ENCODE peak calls at places on chromosome 15, in seven cellular contexts. P is frontal cortex, E is amygdala, B is H54, I is MM.1S, A is NCI-H2029, L is HS-5. H is an unnamed sample.

GRCh38 chr15:89179966-89180875 is 41.2 kb downstream of the RLBP1 start:
- DNase-seq in E (no peak), L (no peak), A (no peak), P (no peak), I (no peak), B (no peak), H (no peak)

GRCh38 chr15:25415217-25415616 is 23.6 kb downstream of the UBE3A start:
- DNase-seq in A (no peak), B (no peak), E (no peak), L (no peak), P (no peak), I (no peak), H (no peak)

GRCh38 chr15:85149460-85150129 is 167.9 kb downstream of the PDE8A start:
- DNase-seq in L (no peak), B (no peak), E (no peak), I (no peak), P (no peak), A (no peak), H (no peak)

GRCh38 chr15:41512512-41513281 is 930 bp downstream of the LTK start:
- DNase-seq in L (no peak), A (no peak), P (no peak), E (no peak), B (no peak), I (no peak), H (no peak)

GRCh38 chr15:66923438-66923881 is 141.9 kb upstream of the SMAD3 start:
- DNase-seq in L (no peak), E (no peak), I (no peak), A (no peak), B (peak), P (no peak), H (no peak)

GRCh38 chr15:38994310-38994709 is 429.7 kb upstream of the RASGRP1 start:
- DNase-seq in B (no peak), P (no peak), L (no peak), I (no peak), A (no peak), E (no peak), H (no peak)

GRCh38 chr15:90142216-90143175 is 40.2 kb upstream of the IDH2 start:
- DNase-seq in E (no peak), A (no peak), P (no peak), L (no peak), I (no peak), B (no peak), H (no peak)

GRCh38 chr15:31977812-31978662 is 52.3 kb upstream of the CHRNA7 start:
- DNase-seq in E (peak), I (peak), A (no peak), L (no peak), B (peak), P (peak), H (no peak)

GRCh38 chr15:87155771-87156170 is 1076.1 kb downstream of the AGBL1 start:
- DNase-seq in A (no peak), B (no peak), P (no peak), L (no peak), E (no peak), I (no peak), H (no peak)

GRCh38 chr15:40746916-40747418 is 8.1 kb downstream of the RMDN3 start:
- DNase-seq in A (no peak), L (no peak), B (no peak), E (no peak), I (no peak), P (no peak), H (no peak)

GRCh38 chr15:89387140-89387903 is 52.7 kb upstream of the POLG start:
- DNase-seq in E (no peak), L (no peak), P (no peak), A (no peak), I (no peak), B (no peak), H (no peak)

GRCh38 chr15:42772901-42773300 is 36.0 kb upstream of the CDAN1 start:
- DNase-seq in I (no peak), E (no peak), B (no peak), L (no peak), A (no peak), P (no peak), H (no peak)

GRCh38 chr15:25846377-25846776 is 16.8 kb downstream of the ATP10A start:
- DNase-seq in P (no peak), E (no peak), B (no peak), L (no peak), A (no peak), I (no peak), H (no peak)

GRCh38 chr15:74569731-74570070 is 28.7 kb downstream of the ARID3B start:
- DNase-seq in B (no peak), L (no peak), A (no peak), I (no peak), P (no peak), E (no peak), H (no peak)

GRCh38 chr15:33670567-33670966 is 297.7 kb upstream of the CHRM5 start:
- DNase-seq in A (no peak), P (no peak), L (no peak), I (no peak), B (no peak), E (no peak), H (no peak)

GRCh38 chr15:52790166-52790708 is at the start of gene ONECUT1:
- DNase-seq in A (no peak), P (peak), B (peak), E (peak), L (no peak), I (peak), H (no peak)

GRCh38 chr15:66481107-66481856 is 16.3 kb downstream of the SNAPC5 start:
- DNase-seq in B (no peak), A (no peak), E (no peak), I (no peak), P (no peak), L (no peak), H (no peak)

GRCh38 chr15:88574646-88575045 is 28.2 kb upstream of the DET1 start:
- DNase-seq in L (no peak), B (no peak), A (no peak), P (no peak), I (no peak), E (no peak), H (no peak)

GRCh38 chr15:52005748-52006701 is 13.0 kb upstream of the MAPK6 start:
- DNase-seq in E (no peak), P (no peak), B (no peak), A (no peak), I (peak), L (no peak), H (no peak)

GRCh38 chr15:78909791-78910228 is 35.0 kb downstream of the CTSH start:
- DNase-seq in P (peak), L (no peak), E (no peak), A (no peak), B (no peak), I (peak), H (no peak)

GRCh38 chr15:69556344-69556743 is 103.7 kb downstream of the RPLP1 start:
- DNase-seq in A (no peak), L (no peak), P (no peak), B (no peak), I (no peak), E (no peak), H (no peak)

GRCh38 chr15:68279779-68280745 is 2.5 kb downstream of the FEM1B start:
- DNase-seq in A (no peak), B (no peak), P (no peak), L (no peak), E (no peak), I (no peak), H (no peak)

GRCh38 chr15:64247906-64248541 is 85.2 kb upstream of the PPIB start:
- DNase-seq in B (peak), L (peak), A (peak), I (no peak), E (peak), P (peak), H (no peak)

GRCh38 chr15:72786946-72787345 is 3.4 kb upstream of the ADPGK start:
- DNase-seq in P (no peak), E (no peak), B (no peak), L (no peak), I (no peak), A (no peak), H (no peak)

GRCh38 chr15:99104788-99105515 is at the start of gene SYNM:
- DNase-seq in A (peak), I (peak), P (peak), B (peak), E (no peak), L (peak), H (peak)

GRCh38 chr15:83166830-83167229 is 40.8 kb downstream of the HDGFL3 start:
- DNase-seq in B (no peak), P (no peak), I (no peak), A (no peak), L (no peak), E (no peak), H (no peak)

GRCh38 chr15:79299836-79300235 is 11.1 kb upstream of the TMED3 start:
- DNase-seq in E (no peak), P (no peak), I (no peak), L (no peak), B (no peak), A (no peak), H (no peak)

GRCh38 chr15:100770781-100771584 is 108.6 kb upstream of the ALDH1A3 start:
- DNase-seq in E (no peak), P (no peak), I (no peak), L (no peak), B (no peak), A (peak), H (no peak)

GRCh38 chr15:97759363-97759762 is 201.1 kb upstream of the ARRDC4 start:
- DNase-seq in I (no peak), A (no peak), P (no peak), E (no peak), B (no peak), L (peak), H (no peak)

GRCh38 chr15:69526086-69526485 is 73.5 kb downstream of the RPLP1 start:
- DNase-seq in P (no peak), I (no peak), A (no peak), E (no peak), L (no peak), B (no peak), H (no peak)

GRCh38 chr15:98321916-98322315 is 326.4 kb upstream of the IGF1R start:
- DNase-seq in P (no peak), L (no peak), I (no peak), A (no peak), E (no peak), B (no peak), H (no peak)

GRCh38 chr15:46039703-46040102 is 404.9 kb downstream of the SQOR start:
- DNase-seq in E (no peak), B (no peak), A (no peak), I (no peak), P (no peak), L (no peak), H (no peak)

GRCh38 chr15:39254181-39254580 is 326.7 kb upstream of the THBS1 start:
- DNase-seq in P (no peak), E (no peak), I (no peak), A (no peak), L (no peak), B (no peak), H (no peak)

GRCh38 chr15:53133255-53133654 is 343.1 kb upstream of the ONECUT1 start:
- DNase-seq in P (no peak), L (no peak), A (no peak), B (no peak), I (no peak), E (no peak), H (no peak)

GRCh38 chr15:93241696-93242585 is 152.9 kb upstream of the RGMA start:
- DNase-seq in A (no peak), I (no peak), B (no peak), L (no peak), P (no peak), E (no peak), H (no peak)